ENCODE peak calls at places on chromosomes 16 and 17, in four cellular contexts. J is GM12865, Z is esophagus squamous epithelium, Y is nephron progenitor cell. E is an unnamed sample.

GRCh38 chr17:66405836-66406679 is 103.6 kb downstream of the PRKCA start:
- DNase-seq in J (no peak), Z (no peak), Y (no peak), E (no peak)

GRCh38 chr16:5025171-5025632 is 8.5 kb downstream of the NAGPA start:
- DNase-seq in J (peak; percentile 41), Z (no peak), Y (peak; percentile 59), E (no peak)

GRCh38 chr17:80095038-80095843 is 6.1 kb upstream of the GAA start:
- DNase-seq in J (no peak), Z (no peak), Y (no peak), E (peak; percentile 89)

GRCh38 chr17:70168979-70169706 is at the start of gene KCNJ2:
- DNase-seq in J (peak; percentile 69), Z (no peak), Y (peak; percentile 91), E (peak; percentile 97)

GRCh38 chr16:49671325-49671724 is 184.6 kb downstream of the ZNF423 start:
- DNase-seq in J (no peak), Z (no peak), Y (no peak), E (no peak)

GRCh38 chr17:63405741-63406261 is 40.3 kb downstream of the CYB561 start:
- DNase-seq in J (peak; percentile 71), Z (no peak), Y (no peak), E (no peak)

GRCh38 chr17:42673885-42674754 is 2.7 kb downstream of the PLEKHH3 start:
- DNase-seq in J (peak; percentile 79), Z (no peak), Y (peak; percentile 48), E (no peak)

GRCh38 chr16:81261049-81261648 is 22.7 kb downstream of the BCO1 start:
- DNase-seq in J (peak; percentile 20), Z (no peak), Y (no peak), E (no peak)

GRCh38 chr17:45837187-45837586 is 7.5 kb upstream of the SPPL2C start:
- DNase-seq in J (no peak), Z (no peak), Y (no peak), E (no peak)

GRCh38 chr17:8019665-8020064 is 17.2 kb downstream of the GUCY2D start:
- DNase-seq in J (peak; percentile 8), Z (no peak), Y (no peak), E (peak; percentile 87)

GRCh38 chr17:77723909-77724875 is 234.3 kb upstream of the TNRC6C start:
- DNase-seq in J (no peak), Z (no peak), Y (no peak), E (peak; percentile 79)

GRCh38 chr16:57606147-57606846 is 22.1 kb upstream of the ADGRG1 start:
- DNase-seq in J (no peak), Z (no peak), Y (no peak), E (no peak)

GRCh38 chr17:3893720-3894116 is 865 bp upstream of the CAMKK1 start:
- DNase-seq in J (no peak), Z (no peak), Y (no peak), E (no peak)

GRCh38 chr17:82110298-82110697 is 12.3 kb upstream of the FASN start:
- DNase-seq in J (no peak), Z (no peak), Y (no peak), E (no peak)

GRCh38 chr17:32912218-32912897 is 15.6 kb upstream of the TMEM98 start:
- DNase-seq in J (no peak), Z (no peak), Y (peak; percentile 36), E (no peak)

GRCh38 chr17:50864747-50865059 is 1.5 kb downstream of the TOB1 start:
- DNase-seq in J (no peak), Z (no peak), Y (no peak), E (no peak)

GRCh38 chr16:17497648-17498047 is 26.9 kb upstream of the XYLT1 start:
- DNase-seq in J (no peak), Z (no peak), Y (no peak), E (no peak)

GRCh38 chr16:12166271-12166670 is 189.7 kb downstream of the SNX29 start:
- DNase-seq in J (no peak), Z (no peak), Y (no peak), E (no peak)

GRCh38 chr16:8888951-8889892 is 7.1 kb downstream of the LITAFD start:
- DNase-seq in J (no peak), Z (no peak), Y (no peak), E (no peak)

GRCh38 chr17:64920419-64921172 is 1.3 kb upstream of the LRRC37A3 start:
- DNase-seq in J (no peak), Z (no peak), Y (no peak), E (no peak)

GRCh38 chr17:73427198-73427597 is 115.4 kb upstream of the CDC42EP4 start:
- DNase-seq in J (no peak), Z (no peak), Y (no peak), E (no peak)

GRCh38 chr17:82963104-82963950 is 116.1 kb upstream of the METRNL start:
- DNase-seq in J (peak; percentile 58), Z (no peak), Y (peak; percentile 73), E (peak; percentile 95)

GRCh38 chr16:11968577-11968976 is 3.6 kb downstream of the TNFRSF17 start:
- DNase-seq in J (no peak), Z (no peak), Y (no peak), E (no peak)

GRCh38 chr17:8698142-8699050 is 46.2 kb downstream of the CCDC42 start:
- DNase-seq in J (no peak), Z (no peak), Y (peak; percentile 53), E (peak; percentile 90)

GRCh38 chr17:77011173-77012011 is 129.4 kb upstream of the SEC14L1 start:
- DNase-seq in J (peak; percentile 48), Z (no peak), Y (peak; percentile 46), E (no peak)

GRCh38 chr16:55567382-55567781 is 898 bp downstream of the CAPNS2 start:
- DNase-seq in J (no peak), Z (no peak), Y (no peak), E (no peak)

GRCh38 chr16:29809850-29810698 is 1.9 kb upstream of the PRRT2 start:
- DNase-seq in J (no peak), Z (no peak), Y (peak; percentile 50), E (no peak)

GRCh38 chr16:4055748-4056147 is 60.5 kb downstream of the ADCY9 start:
- DNase-seq in J (no peak), Z (no peak), Y (no peak), E (no peak)

GRCh38 chr16:77499373-77500285 is 64.8 kb upstream of the ADAMTS18 start:
- DNase-seq in J (no peak), Z (no peak), Y (peak; percentile 27), E (no peak)

GRCh38 chr16:9836118-9836736 is 346.0 kb downstream of the GRIN2A start:
- DNase-seq in J (peak; percentile 26), Z (no peak), Y (peak; percentile 75), E (no peak)

GRCh38 chr16:963913-964695 is 6.7 kb downstream of the LMF1 start:
- DNase-seq in J (no peak), Z (no peak), Y (no peak), E (no peak)

GRCh38 chr17:57488856-57489255 is 232.5 kb downstream of the MSI2 start:
- DNase-seq in J (no peak), Z (no peak), Y (no peak), E (no peak)

GRCh38 chr16:1779234-1779701 is 3.1 kb downstream of the SPSB3 start:
- DNase-seq in J (no peak), Z (no peak), Y (no peak), E (no peak)

GRCh38 chr17:32099686-32100085 is 42.6 kb upstream of the RHOT1 start:
- DNase-seq in J (no peak), Z (no peak), Y (no peak), E (no peak)

GRCh38 chr16:2210386-2211365 is at the start of gene BRICD5:
- DNase-seq in J (no peak), Z (no peak), Y (no peak), E (no peak)

GRCh38 chr16:4506450-4506849 is 30.3 kb downstream of the HMOX2 start:
- DNase-seq in J (peak; percentile 83), Z (no peak), Y (peak; percentile 49), E (no peak)

GRCh38 chr17:488993-489757 is 136.6 kb upstream of the RPH3AL start:
- DNase-seq in J (peak; percentile 78), Z (no peak), Y (peak; percentile 39), E (no peak)

GRCh38 chr17:57372156-57372555 is 115.8 kb downstream of the MSI2 start:
- DNase-seq in J (no peak), Z (no peak), Y (no peak), E (no peak)

GRCh38 chr17:40203131-40203530 is 16.0 kb upstream of the WIPF2 start:
- DNase-seq in J (no peak), Z (no peak), Y (no peak), E (no peak)

E was measured in mesenteric fat pad.